ENCODE peak calls at places on chromosomes 3 and 15, in nine cellular contexts. One of them, this sample, is unnamed.

GRCh38 chr3:5153074-5153473 is 31.0 kb downstream of the ARL8B start:
- DNase-seq in cardiac muscle cell: no peak
- DNase-seq in astrocyte of the spinal cord: no peak
- DNase-seq in IMR-90: no peak
- DNase-seq in BJ: no peak
- DNase-seq in kidney: no peak
- DNase-seq in WERI-Rb-1: no peak
- DNase-seq in Caco-2: no peak
- DNase-seq in AG10803: no peak
- DNase-seq in this sample: no peak

GRCh38 chr15:99429681-99430081 is 136.1 kb upstream of the MEF2A start:
- DNase-seq in cardiac muscle cell: no peak
- DNase-seq in astrocyte of the spinal cord: no peak
- DNase-seq in IMR-90: no peak
- DNase-seq in BJ: no peak
- DNase-seq in kidney: peak; percentile 39
- DNase-seq in WERI-Rb-1: no peak
- DNase-seq in Caco-2: no peak
- DNase-seq in AG10803: no peak
- DNase-seq in this sample: no peak

GRCh38 chr15:80405970-80406369 is 1.8 kb downstream of the ARNT2 start:
- DNase-seq in cardiac muscle cell: no peak
- DNase-seq in astrocyte of the spinal cord: no peak
- DNase-seq in IMR-90: no peak
- DNase-seq in BJ: no peak
- DNase-seq in kidney: no peak
- DNase-seq in WERI-Rb-1: no peak
- DNase-seq in Caco-2: no peak
- DNase-seq in AG10803: no peak
- DNase-seq in this sample: no peak

GRCh38 chr15:76324066-76324465 is 12.5 kb upstream of the ISL2 start:
- DNase-seq in cardiac muscle cell: no peak
- DNase-seq in astrocyte of the spinal cord: no peak
- DNase-seq in IMR-90: no peak
- DNase-seq in BJ: no peak
- DNase-seq in kidney: no peak
- DNase-seq in WERI-Rb-1: no peak
- DNase-seq in Caco-2: no peak
- DNase-seq in AG10803: no peak
- DNase-seq in this sample: no peak

GRCh38 chr3:138774529-138775253 is 60.0 kb downstream of the PIK3CB start:
- DNase-seq in cardiac muscle cell: peak; percentile 1
- DNase-seq in astrocyte of the spinal cord: peak; percentile 99
- DNase-seq in IMR-90: peak; percentile 100
- DNase-seq in BJ: peak; percentile 99
- DNase-seq in kidney: no peak
- DNase-seq in WERI-Rb-1: no peak
- DNase-seq in Caco-2: no peak
- DNase-seq in AG10803: peak; percentile 100
- DNase-seq in this sample: peak; percentile 99

GRCh38 chr15:95141486-95141885 is 910.1 kb downstream of the MCTP2 start:
- DNase-seq in cardiac muscle cell: no peak
- DNase-seq in astrocyte of the spinal cord: peak; percentile 38
- DNase-seq in IMR-90: peak; percentile 84
- DNase-seq in BJ: no peak
- DNase-seq in kidney: no peak
- DNase-seq in WERI-Rb-1: no peak
- DNase-seq in Caco-2: no peak
- DNase-seq in AG10803: peak; percentile 41
- DNase-seq in this sample: no peak

GRCh38 chr3:160195106-160195505 is 30.1 kb upstream of the C3orf80 start:
- DNase-seq in cardiac muscle cell: no peak
- DNase-seq in astrocyte of the spinal cord: no peak
- DNase-seq in IMR-90: no peak
- DNase-seq in BJ: no peak
- DNase-seq in kidney: no peak
- DNase-seq in WERI-Rb-1: no peak
- DNase-seq in Caco-2: no peak
- DNase-seq in AG10803: no peak
- DNase-seq in this sample: no peak

GRCh38 chr3:112628038-112628437 is 12.9 kb downstream of the CCDC80 start:
- DNase-seq in cardiac muscle cell: no peak
- DNase-seq in astrocyte of the spinal cord: no peak
- DNase-seq in IMR-90: no peak
- DNase-seq in BJ: no peak
- DNase-seq in kidney: no peak
- DNase-seq in WERI-Rb-1: no peak
- DNase-seq in Caco-2: no peak
- DNase-seq in AG10803: peak; percentile 61
- DNase-seq in this sample: no peak

GRCh38 chr3:130386604-130387263 is 41.3 kb downstream of the COL6A5 start:
- DNase-seq in cardiac muscle cell: no peak
- DNase-seq in astrocyte of the spinal cord: peak; percentile 50
- DNase-seq in IMR-90: peak; percentile 2
- DNase-seq in BJ: no peak
- DNase-seq in kidney: no peak
- DNase-seq in WERI-Rb-1: no peak
- DNase-seq in Caco-2: no peak
- DNase-seq in AG10803: no peak
- DNase-seq in this sample: no peak

GRCh38 chr3:18349197-18349798 is 75.8 kb downstream of the SATB1 start:
- DNase-seq in cardiac muscle cell: no peak
- DNase-seq in astrocyte of the spinal cord: no peak
- DNase-seq in IMR-90: no peak
- DNase-seq in BJ: no peak
- DNase-seq in kidney: peak; percentile 29
- DNase-seq in WERI-Rb-1: no peak
- DNase-seq in Caco-2: no peak
- DNase-seq in AG10803: no peak
- DNase-seq in this sample: no peak

GRCh38 chr3:16600771-16601538 is 4.3 kb downstream of the DAZL start:
- DNase-seq in cardiac muscle cell: peak; percentile 92
- DNase-seq in astrocyte of the spinal cord: peak; percentile 85
- DNase-seq in IMR-90: peak; percentile 81
- DNase-seq in BJ: peak; percentile 15
- DNase-seq in kidney: peak; percentile 81
- DNase-seq in WERI-Rb-1: peak; percentile 68
- DNase-seq in Caco-2: peak; percentile 46
- DNase-seq in AG10803: peak; percentile 82
- DNase-seq in this sample: peak; percentile 39

GRCh38 chr15:43913941-43914340 is 87.1 kb downstream of the WDR76 start:
- DNase-seq in cardiac muscle cell: no peak
- DNase-seq in astrocyte of the spinal cord: peak; percentile 33
- DNase-seq in IMR-90: no peak
- DNase-seq in BJ: no peak
- DNase-seq in kidney: no peak
- DNase-seq in WERI-Rb-1: no peak
- DNase-seq in Caco-2: no peak
- DNase-seq in AG10803: no peak
- DNase-seq in this sample: no peak

GRCh38 chr3:194379231-194379630 is 9.7 kb upstream of the LRRC15 start:
- DNase-seq in cardiac muscle cell: no peak
- DNase-seq in astrocyte of the spinal cord: no peak
- DNase-seq in IMR-90: no peak
- DNase-seq in BJ: no peak
- DNase-seq in kidney: no peak
- DNase-seq in WERI-Rb-1: no peak
- DNase-seq in Caco-2: no peak
- DNase-seq in AG10803: no peak
- DNase-seq in this sample: no peak

GRCh38 chr3:65268411-65268810 is 580.6 kb upstream of the ADAMTS9 start:
- DNase-seq in cardiac muscle cell: no peak
- DNase-seq in astrocyte of the spinal cord: no peak
- DNase-seq in IMR-90: no peak
- DNase-seq in BJ: no peak
- DNase-seq in kidney: no peak
- DNase-seq in WERI-Rb-1: no peak
- DNase-seq in Caco-2: no peak
- DNase-seq in AG10803: no peak
- DNase-seq in this sample: no peak

GRCh38 chr15:96462768-96463167 is 132.3 kb downstream of the NR2F2 start:
- DNase-seq in cardiac muscle cell: no peak
- DNase-seq in astrocyte of the spinal cord: no peak
- DNase-seq in IMR-90: peak; percentile 15
- DNase-seq in BJ: no peak
- DNase-seq in kidney: no peak
- DNase-seq in WERI-Rb-1: no peak
- DNase-seq in Caco-2: no peak
- DNase-seq in AG10803: peak; percentile 1
- DNase-seq in this sample: no peak
- TF ChIP-seq CTCF in cardiac muscle cell: peak; percentile 8
- TF ChIP-seq CTCF in astrocyte of the spinal cord: no peak
- TF ChIP-seq CTCF in IMR-90: peak; percentile 43
- TF ChIP-seq CTCF in BJ: peak; percentile 27
- TF ChIP-seq CTCF in kidney: no peak
- TF ChIP-seq CTCF in WERI-Rb-1: no peak
- TF ChIP-seq CTCF in Caco-2: peak; percentile 19
- TF ChIP-seq CTCF in AG10803: peak; percentile 34
- TF ChIP-seq CTCF in this sample: peak; percentile 29

GRCh38 chr3:133506215-133506901 is 67.1 kb upstream of the CDV3 start:
- DNase-seq in cardiac muscle cell: no peak
- DNase-seq in astrocyte of the spinal cord: no peak
- DNase-seq in IMR-90: no peak
- DNase-seq in BJ: no peak
- DNase-seq in kidney: no peak
- DNase-seq in WERI-Rb-1: no peak
- DNase-seq in Caco-2: no peak
- DNase-seq in AG10803: no peak
- DNase-seq in this sample: no peak
- H3K4me3 ChIP-seq in cardiac muscle cell: no peak overlapping the region
- H3K4me3 ChIP-seq in astrocyte of the spinal cord: no peak overlapping the region
- H3K4me3 ChIP-seq in IMR-90: no peak overlapping the region
- H3K4me3 ChIP-seq in BJ: no peak overlapping the region
- H3K4me3 ChIP-seq in kidney: peak overlapping the region; percentile 25
- H3K4me3 ChIP-seq in WERI-Rb-1: no peak overlapping the region
- H3K4me3 ChIP-seq in Caco-2: no peak overlapping the region
- H3K4me3 ChIP-seq in AG10803: no peak overlapping the region
- H3K4me3 ChIP-seq in this sample: no peak overlapping the region

GRCh38 chr15:73887481-73887880 is 14.1 kb downstream of the TBC1D21 start:
- DNase-seq in cardiac muscle cell: no peak
- DNase-seq in astrocyte of the spinal cord: no peak
- DNase-seq in IMR-90: no peak
- DNase-seq in BJ: no peak
- DNase-seq in kidney: no peak
- DNase-seq in WERI-Rb-1: no peak
- DNase-seq in Caco-2: peak; percentile 7
- DNase-seq in AG10803: no peak
- DNase-seq in this sample: no peak

GRCh38 chr15:73889725-73890124 is 16.4 kb downstream of the TBC1D21 start:
- DNase-seq in cardiac muscle cell: no peak
- DNase-seq in astrocyte of the spinal cord: no peak
- DNase-seq in IMR-90: no peak
- DNase-seq in BJ: no peak
- DNase-seq in kidney: no peak
- DNase-seq in WERI-Rb-1: no peak
- DNase-seq in Caco-2: no peak
- DNase-seq in AG10803: no peak
- DNase-seq in this sample: no peak

GRCh38 chr15:73889053-73889452 is 15.7 kb downstream of the TBC1D21 start:
- DNase-seq in cardiac muscle cell: no peak
- DNase-seq in astrocyte of the spinal cord: no peak
- DNase-seq in IMR-90: no peak
- DNase-seq in BJ: no peak
- DNase-seq in kidney: no peak
- DNase-seq in WERI-Rb-1: no peak
- DNase-seq in Caco-2: peak; percentile 6
- DNase-seq in AG10803: no peak
- DNase-seq in this sample: no peak

GRCh38 chr15:73886717-73887345 is 13.5 kb downstream of the TBC1D21 start:
- DNase-seq in cardiac muscle cell: no peak
- DNase-seq in astrocyte of the spinal cord: no peak
- DNase-seq in IMR-90: no peak
- DNase-seq in BJ: no peak
- DNase-seq in kidney: no peak
- DNase-seq in WERI-Rb-1: no peak
- DNase-seq in Caco-2: peak; percentile 14
- DNase-seq in AG10803: no peak
- DNase-seq in this sample: no peak

DNA sequence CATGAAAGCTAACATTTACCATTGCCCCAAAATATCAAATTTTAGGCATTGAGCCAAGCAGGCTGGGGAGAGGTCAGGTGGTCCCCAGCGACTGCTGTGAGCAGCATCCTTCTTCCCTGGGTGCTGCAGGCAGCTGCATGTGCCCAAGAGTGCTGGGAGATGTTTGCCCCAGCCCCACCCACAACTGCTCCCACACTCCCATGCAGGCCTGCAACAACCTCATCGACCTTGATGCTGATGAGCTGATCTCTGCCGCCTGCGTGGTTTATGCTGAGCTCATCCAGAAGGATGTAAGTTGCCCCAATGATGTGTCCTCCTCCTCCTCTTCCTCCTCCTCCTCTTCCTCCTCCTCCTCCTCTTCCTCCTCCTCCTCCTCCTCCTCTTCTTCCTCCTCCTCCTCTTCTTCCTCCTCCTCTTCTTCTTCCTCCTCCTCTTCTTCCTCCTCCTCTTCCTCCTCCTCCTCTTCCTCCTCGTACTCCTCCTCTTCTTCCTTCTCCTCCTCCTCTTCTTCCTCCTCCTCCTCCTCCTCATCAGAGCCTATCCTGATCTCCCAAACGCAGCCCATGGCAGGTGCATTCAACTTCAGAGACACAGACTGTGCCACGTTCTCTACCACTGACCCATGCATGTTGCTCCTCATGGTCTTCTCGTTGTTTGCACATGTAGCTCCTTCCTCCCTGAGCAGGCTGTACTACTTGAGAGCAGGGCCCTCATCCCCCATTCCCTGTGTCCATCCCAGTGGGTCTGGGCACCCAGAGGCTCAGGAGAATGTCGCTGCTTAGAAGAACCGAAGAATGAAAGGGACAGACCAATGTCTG is 15.1 kb downstream of the TBC1D21 start:
- DNase-seq in cardiac muscle cell: no peak
- DNase-seq in astrocyte of the spinal cord: no peak
- DNase-seq in IMR-90: no peak
- DNase-seq in BJ: no peak
- DNase-seq in kidney: no peak
- DNase-seq in WERI-Rb-1: no peak
- DNase-seq in Caco-2: peak; percentile 10
- DNase-seq in AG10803: no peak
- DNase-seq in this sample: no peak
- TF ChIP-seq CTCF in cardiac muscle cell: no peak
- TF ChIP-seq CTCF in astrocyte of the spinal cord: no peak
- TF ChIP-seq CTCF in IMR-90: no peak
- TF ChIP-seq CTCF in BJ: no peak
- TF ChIP-seq CTCF in kidney: no peak
- TF ChIP-seq CTCF in WERI-Rb-1: no peak
- TF ChIP-seq CTCF in Caco-2: no peak
- TF ChIP-seq CTCF in AG10803: no peak
- TF ChIP-seq CTCF in this sample: no peak

DNA sequence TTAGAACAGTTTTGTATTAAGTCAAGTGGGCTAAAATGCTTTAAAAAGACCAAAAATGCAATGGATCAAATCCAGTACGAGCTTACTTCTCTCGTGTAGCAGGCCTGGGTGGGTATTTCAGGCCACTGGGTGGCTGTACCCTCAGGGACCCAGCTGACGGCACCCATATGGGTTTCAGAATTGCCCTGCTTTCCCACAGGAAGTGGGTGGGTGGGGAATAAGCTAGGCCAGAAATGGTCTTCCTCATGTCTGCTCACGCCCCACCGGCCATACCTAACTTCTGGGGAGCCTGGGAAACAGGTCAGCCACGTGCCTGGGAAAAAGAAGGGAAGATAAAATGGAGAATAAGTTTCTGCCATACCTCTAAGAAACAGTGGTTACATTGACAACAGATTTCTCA is 20.3 kb downstream of the GPR160 start:
- DNase-seq in cardiac muscle cell: no peak
- DNase-seq in astrocyte of the spinal cord: no peak
- DNase-seq in IMR-90: no peak
- DNase-seq in BJ: no peak
- DNase-seq in kidney: no peak
- DNase-seq in WERI-Rb-1: no peak
- DNase-seq in Caco-2: no peak
- DNase-seq in AG10803: no peak
- DNase-seq in this sample: no peak
- H3K4me3 ChIP-seq in cardiac muscle cell: no peak overlapping the region
- H3K4me3 ChIP-seq in astrocyte of the spinal cord: no peak overlapping the region
- H3K4me3 ChIP-seq in IMR-90: no peak overlapping the region
- H3K4me3 ChIP-seq in BJ: no peak overlapping the region
- H3K4me3 ChIP-seq in kidney: no peak overlapping the region
- H3K4me3 ChIP-seq in WERI-Rb-1: no peak overlapping the region
- H3K4me3 ChIP-seq in Caco-2: no peak overlapping the region
- H3K4me3 ChIP-seq in AG10803: no peak overlapping the region
- H3K4me3 ChIP-seq in this sample: no peak overlapping the region